ENCODE peak calls at places on chromosomes 13 and 19, in six cellular contexts. P, E, Y, J, T and N are unnamed samples.
A peak's percentile ranks its signal among the peaks of the same experiment; 100 is the strongest.

GRCh38 chr19:41541990-41542584 is 33.9 kb upstream of the CEACAM21 start:
- DNase-seq in Y (no peak), T (peak; percentile 49), E (peak; percentile 34), P (peak; percentile 74), J (peak; percentile 32), N (no peak)

GRCh38 chr19:30792561-30793505 is 420.6 kb downstream of the ZNF536 start:
- DNase-seq in P (no peak), E (no peak), Y (no peak), J (no peak), T (no peak), N (no peak)

GRCh38 chr13:112951674-112952371 is 17.2 kb upstream of the MCF2L start:
- DNase-seq in Y (no peak), J (no peak), P (no peak), T (no peak), E (no peak), N (no peak)

GRCh38 chr19:30097746-30098280 is 155.8 kb downstream of the URI1 start:
- DNase-seq in P (no peak), J (no peak), T (no peak), E (no peak), Y (no peak), N (no peak)

GRCh38 chr19:49554701-49555181 is 25.6 kb downstream of the NOSIP start:
- DNase-seq in T (no peak), E (no peak), P (no peak), Y (no peak), J (no peak), N (no peak)

GRCh38 chr13:60418954-60419353 is 21.9 kb downstream of the TDRD3 start:
- DNase-seq in Y (no peak), J (no peak), T (no peak), P (no peak), E (no peak), N (no peak)

GRCh38 chr13:69597088-69597487 is 510.5 kb upstream of the ATXN8OS start:
- DNase-seq in P (no peak), J (no peak), T (no peak), E (no peak), Y (no peak), N (no peak)

GRCh38 chr19:19489804-19490204 is 25.5 kb downstream of the TSSK6 start:
- DNase-seq in J (no peak), Y (no peak), T (no peak), E (no peak), P (no peak), N (no peak)

GRCh38 chr19:50155520-50156109 is 7.5 kb downstream of the IZUMO2 start:
- DNase-seq in Y (no peak), J (no peak), P (no peak), E (no peak), T (no peak), N (no peak)

GRCh38 chr19:18140473-18140872 is 12.5 kb upstream of the PIK3R2 start:
- DNase-seq in J (no peak), P (no peak), T (no peak), Y (no peak), E (no peak), N (no peak)

GRCh38 chr13:27463500-27463899 is 13.1 kb upstream of the MTIF3 start:
- DNase-seq in Y (no peak), E (no peak), T (no peak), P (no peak), J (no peak), N (no peak)

GRCh38 chr19:14550201-14550754 is 20.9 kb downstream of the TECR start:
- DNase-seq in P (no peak), E (no peak), Y (no peak), J (no peak), T (no peak), N (no peak)